ENCODE peak calls at places on chromosomes 6 and 20, in five cellular contexts. V, O, Y, M and T are unnamed samples.

GRCh38 chr6:118100763-118101162 is 193.7 kb downstream of the SLC35F1 start:
- DNase-seq in Y (no peak), M (no peak), V (no peak), O (peak; percentile 34), T (no peak)

GRCh38 chr6:135033238-135033637 is 21.4 kb downstream of the HBS1L start:
- DNase-seq in O (no peak), V (no peak), M (no peak), Y (no peak), T (no peak)

GRCh38 chr20:5180421-5180820 is 53.6 kb downstream of the CDS2 start:
- DNase-seq in M (no peak), O (no peak), Y (no peak), V (no peak), T (no peak)

GRCh38 chr20:4776079-4776630 is 54.4 kb downstream of the PRND start:
- DNase-seq in V (no peak), Y (no peak), O (no peak), M (no peak), T (no peak)

GRCh38 chr20:14724465-14724864 is 387.1 kb upstream of the FLRT3 start:
- DNase-seq in Y (no peak), O (no peak), V (no peak), M (no peak), T (no peak)

GRCh38 chr6:35522660-35523658 is 10.3 kb upstream of the TULP1 start:
- DNase-seq in O (peak; percentile 91), M (peak; percentile 88), V (no peak), Y (peak; percentile 88), T (peak; percentile 81)

GRCh38 chr6:166633732-166634535 is 6.9 kb upstream of the RPS6KA2 start:
- DNase-seq in M (no peak), Y (peak; percentile 85), V (no peak), O (no peak), T (no peak)

GRCh38 chr6:123588546-123588895 is 48.2 kb downstream of the TRDN start:
- DNase-seq in M (no peak), V (no peak), O (no peak), Y (no peak), T (no peak)

GRCh38 chr20:44959082-44959895 is 908 bp downstream of the TOMM34 start:
- DNase-seq in M (no peak), O (peak; percentile 45), Y (no peak), V (peak; percentile 37), T (peak; percentile 30)

GRCh38 chr6:38813026-38813425 is 97.9 kb downstream of the DNAH8 start:
- DNase-seq in O (no peak), M (no peak), V (no peak), Y (no peak), T (no peak)

GRCh38 chr6:76351275-76351674 is 278.8 kb upstream of the IMPG1 start:
- DNase-seq in Y (no peak), V (no peak), O (peak; percentile 18), M (no peak), T (peak; percentile 61)

GRCh38 chr6:2839195-2839981 is 2.3 kb downstream of the SERPINB1 start:
- DNase-seq in Y (no peak), O (no peak), M (no peak), V (no peak), T (no peak)

GRCh38 chr6:3290501-3291211 is 31.9 kb downstream of the PSMG4 start:
- DNase-seq in Y (no peak), M (no peak), O (no peak), V (no peak), T (no peak)

GRCh38 chr6:27174958-27175357 is 72.5 kb upstream of the PRSS16 start:
- DNase-seq in Y (no peak), M (no peak), O (no peak), V (no peak), T (no peak)

GRCh38 chr6:27177454-27178000 is 70.0 kb upstream of the PRSS16 start:
- DNase-seq in Y (peak; percentile 85), M (peak; percentile 92), V (peak; percentile 47), O (peak; percentile 83), T (peak; percentile 83)

GRCh38 chr6:27178001-27178730 is 69.3 kb upstream of the PRSS16 start:
- DNase-seq in O (peak; percentile 51), M (no peak), Y (no peak), V (peak; percentile 73), T (peak; percentile 56)

GRCh38 chr6:27176096-27176495 is 71.4 kb upstream of the PRSS16 start:
- DNase-seq in O (no peak), M (no peak), V (no peak), Y (no peak), T (no peak)

GRCh38 chr6:27178860-27179259 is 68.6 kb upstream of the PRSS16 start:
- DNase-seq in M (no peak), Y (no peak), V (no peak), O (no peak), T (peak; percentile 16)
- H3K4me3 ChIP-seq in M (no peak overlapping the region), Y (peak overlapping the region; percentile 88), V (peak overlapping the region; percentile 100), O (no peak overlapping the region), T (peak overlapping the region; percentile 63)

DNA sequence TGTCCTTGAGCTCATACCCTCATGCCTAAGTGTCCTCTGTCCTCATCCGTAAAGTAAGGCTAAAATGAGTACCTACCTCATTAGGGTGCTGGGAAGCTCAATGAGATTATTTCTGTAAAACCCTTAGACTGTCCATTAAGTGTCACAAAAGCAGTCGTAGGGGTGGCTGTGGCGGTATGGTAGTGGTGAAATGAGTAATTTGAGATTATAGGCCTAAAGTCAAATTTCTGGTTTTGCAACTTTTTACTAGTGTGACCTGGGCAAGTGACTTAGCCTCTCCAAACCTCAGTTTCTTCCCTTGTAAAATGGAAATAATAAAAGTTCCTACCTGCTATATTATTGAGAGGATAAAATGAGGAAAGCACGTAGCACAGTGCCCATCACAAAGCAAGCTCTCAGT is 148.2 kb upstream of the AKAP12 start:
- DNase-seq in M (no peak), Y (no peak), O (no peak), V (no peak), T (no peak)
- H3K4me3 ChIP-seq in M (no peak overlapping the region), Y (no peak overlapping the region), O (no peak overlapping the region), V (no peak overlapping the region), T (no peak overlapping the region)

DNA sequence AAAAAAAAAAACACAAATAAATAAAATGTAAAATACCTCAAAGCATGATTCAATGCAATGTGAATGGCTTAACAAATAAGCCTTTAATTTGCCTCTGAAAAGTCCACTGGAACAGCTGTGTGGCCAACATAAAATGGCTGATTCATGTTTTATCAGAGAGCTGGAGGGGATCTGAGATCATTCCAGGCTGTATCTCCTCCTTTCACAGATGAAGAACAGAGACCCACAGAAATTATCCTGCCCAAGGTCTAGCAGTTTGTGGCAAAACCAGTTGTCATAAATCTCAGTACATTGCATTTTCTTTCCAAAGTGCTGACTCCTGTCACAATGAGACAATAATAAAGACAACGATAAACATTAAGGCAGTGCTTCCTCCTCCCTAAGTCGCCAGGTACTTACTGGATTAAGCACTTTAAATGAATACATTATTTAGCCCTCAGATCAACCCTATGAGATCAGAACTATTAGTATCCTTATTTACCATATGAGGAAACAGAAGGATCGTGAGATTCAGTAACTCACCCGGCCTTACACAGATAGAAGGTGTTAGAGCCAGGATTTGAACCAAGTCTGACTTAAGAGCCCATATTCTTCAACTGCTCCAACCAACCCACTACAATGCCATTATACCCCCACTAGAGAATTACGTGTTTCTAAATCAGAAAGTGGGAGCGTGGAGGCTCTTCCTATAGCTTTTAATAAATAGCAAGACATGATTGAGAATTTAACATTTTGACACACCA is 118.3 kb downstream of the KIF13A start:
- DNase-seq in V (no peak), O (peak; percentile 17), Y (no peak), M (no peak), T (no peak)
- H3K4me3 ChIP-seq in V (no peak overlapping the region), O (no peak overlapping the region), Y (no peak overlapping the region), M (no peak overlapping the region), T (no peak overlapping the region)

GRCh38 chr6:25900843-25901242 is 26.8 kb upstream of the SLC17A3 start:
- DNase-seq in V (no peak), Y (no peak), O (no peak), M (no peak), T (no peak)
- H3K4me3 ChIP-seq in V (no peak overlapping the region), Y (no peak overlapping the region), O (no peak overlapping the region), M (no peak overlapping the region), T (no peak overlapping the region)